ENCODE peak calls at places on chromosome 11, in six cellular contexts. One of them, this sample, is unnamed.

GRCh38 chr11:77102246-77103210 is at the start of gene OMP:
- DNase-seq in stomach: no peak
- DNase-seq in Calu3: no peak
- DNase-seq in fibroblast of lung: no peak
- DNase-seq in thoracic aorta: no peak
- DNase-seq in Caco-2: no peak
- DNase-seq in this sample: no peak

GRCh38 chr11:63670738-63671321 is 346 bp downstream of the ATL3 start:
- DNase-seq in stomach: peak; percentile 72
- DNase-seq in Calu3: peak; percentile 75
- DNase-seq in fibroblast of lung: no peak
- DNase-seq in thoracic aorta: no peak
- DNase-seq in Caco-2: peak; percentile 71
- DNase-seq in this sample: no peak

GRCh38 chr11:28760676-28761390 is 652.6 kb downstream of the METTL15 start:
- DNase-seq in stomach: no peak
- DNase-seq in Calu3: peak; percentile 48
- DNase-seq in fibroblast of lung: no peak
- DNase-seq in thoracic aorta: no peak
- DNase-seq in Caco-2: no peak
- DNase-seq in this sample: no peak

GRCh38 chr11:133712235-133712634 is 133.1 kb downstream of the SPATA19 start:
- DNase-seq in stomach: no peak
- DNase-seq in Calu3: no peak
- DNase-seq in fibroblast of lung: no peak
- DNase-seq in thoracic aorta: no peak
- DNase-seq in Caco-2: no peak
- DNase-seq in this sample: no peak

GRCh38 chr11:64038500-64038899 is 2.8 kb downstream of the FLRT1 start:
- DNase-seq in stomach: no peak
- DNase-seq in Calu3: no peak
- DNase-seq in fibroblast of lung: no peak
- DNase-seq in thoracic aorta: no peak
- DNase-seq in Caco-2: no peak
- DNase-seq in this sample: no peak

GRCh38 chr11:64334764-64335741 is 5.0 kb upstream of the CCDC88B start:
- DNase-seq in stomach: peak; percentile 57
- DNase-seq in Calu3: peak; percentile 87
- DNase-seq in fibroblast of lung: peak; percentile 82
- DNase-seq in thoracic aorta: no peak
- DNase-seq in Caco-2: peak; percentile 94
- DNase-seq in this sample: peak; percentile 44

GRCh38 chr11:44746894-44747293 is 20.1 kb downstream of the TSPAN18 start:
- DNase-seq in stomach: no peak
- DNase-seq in Calu3: no peak
- DNase-seq in fibroblast of lung: no peak
- DNase-seq in thoracic aorta: no peak
- DNase-seq in Caco-2: no peak
- DNase-seq in this sample: no peak

GRCh38 chr11:76694664-76695063 is 24.1 kb upstream of the LRRC32 start:
- DNase-seq in stomach: no peak
- DNase-seq in Calu3: no peak
- DNase-seq in fibroblast of lung: peak; percentile 84
- DNase-seq in thoracic aorta: no peak
- DNase-seq in Caco-2: no peak
- DNase-seq in this sample: no peak

GRCh38 chr11:76371170-76371569 is 9.8 kb downstream of the THAP12 start:
- DNase-seq in stomach: no peak
- DNase-seq in Calu3: no peak
- DNase-seq in fibroblast of lung: peak; percentile 76
- DNase-seq in thoracic aorta: no peak
- DNase-seq in Caco-2: no peak
- DNase-seq in this sample: no peak

GRCh38 chr11:60860943-60861342 is 5.2 kb upstream of the PTGDR2 start:
- DNase-seq in stomach: no peak
- DNase-seq in Calu3: no peak
- DNase-seq in fibroblast of lung: no peak
- DNase-seq in thoracic aorta: no peak
- DNase-seq in Caco-2: no peak
- DNase-seq in this sample: no peak

GRCh38 chr11:122436188-122436555 is 219.3 kb upstream of the UBASH3B start:
- DNase-seq in stomach: no peak
- DNase-seq in Calu3: no peak
- DNase-seq in fibroblast of lung: no peak
- DNase-seq in thoracic aorta: no peak
- DNase-seq in Caco-2: no peak
- DNase-seq in this sample: no peak

GRCh38 chr11:111719379-111719778 is 46.8 kb downstream of the PPP2R1B start:
- DNase-seq in stomach: no peak
- DNase-seq in Calu3: no peak
- DNase-seq in fibroblast of lung: peak; percentile 63
- DNase-seq in thoracic aorta: no peak
- DNase-seq in Caco-2: no peak
- DNase-seq in this sample: no peak

GRCh38 chr11:9347100-9347499 is 32.7 kb upstream of the TMEM41B start:
- DNase-seq in stomach: no peak
- DNase-seq in Calu3: no peak
- DNase-seq in fibroblast of lung: no peak
- DNase-seq in thoracic aorta: no peak
- DNase-seq in Caco-2: no peak
- DNase-seq in this sample: no peak

GRCh38 chr11:127609025-127609788 is 608.6 kb upstream of the KIRREL3 start:
- DNase-seq in stomach: no peak
- DNase-seq in Calu3: no peak
- DNase-seq in fibroblast of lung: no peak
- DNase-seq in thoracic aorta: no peak
- DNase-seq in Caco-2: no peak
- DNase-seq in this sample: no peak
- TF ChIP-seq CTCF in stomach: no peak
- TF ChIP-seq CTCF in Calu3: no peak
- TF ChIP-seq CTCF in fibroblast of lung: no peak
- TF ChIP-seq CTCF in thoracic aorta: no peak
- TF ChIP-seq CTCF in Caco-2: no peak
- TF ChIP-seq CTCF in this sample: peak; percentile 41

GRCh38 chr11:46391578-46392420 is at the start of gene CHRM4:
- DNase-seq in stomach: no peak
- DNase-seq in Calu3: peak; percentile 65
- DNase-seq in fibroblast of lung: peak; percentile 24
- DNase-seq in thoracic aorta: no peak
- DNase-seq in Caco-2: peak; percentile 86
- DNase-seq in this sample: peak; percentile 49
- TF ChIP-seq CTCF in stomach: no peak
- TF ChIP-seq CTCF in Calu3: peak; percentile 57
- TF ChIP-seq CTCF in fibroblast of lung: no peak
- TF ChIP-seq CTCF in thoracic aorta: no peak
- TF ChIP-seq CTCF in Caco-2: peak; percentile 72
- TF ChIP-seq CTCF in this sample: peak; percentile 58

DNA sequence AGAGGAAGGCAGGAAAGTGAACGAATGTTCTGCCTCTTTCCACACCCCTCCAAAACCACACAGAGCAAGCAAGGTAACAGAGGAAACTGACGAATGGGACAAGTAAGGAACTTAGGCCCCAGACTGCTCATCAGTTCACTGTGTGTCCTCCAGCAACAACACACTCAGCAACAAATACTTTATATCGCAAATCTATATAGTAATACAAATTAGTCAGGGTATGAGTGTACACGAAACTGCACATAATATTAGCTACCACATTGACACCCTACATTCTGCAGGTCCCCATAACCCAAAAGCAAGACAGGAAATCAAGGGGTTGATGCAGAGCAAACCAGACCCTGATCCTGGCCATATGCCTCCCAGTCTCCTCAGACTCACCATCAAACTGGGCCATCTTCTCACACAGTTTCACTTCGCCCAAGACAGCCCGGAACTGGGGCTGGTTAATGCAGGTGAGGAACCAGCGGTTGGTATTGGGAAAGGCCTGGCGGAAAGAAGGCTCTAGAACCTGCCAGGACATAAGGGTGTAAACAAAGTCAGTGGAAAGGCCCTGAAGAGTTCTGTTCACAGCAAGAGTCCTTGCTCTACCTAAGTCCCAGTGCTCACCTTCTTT is 6.6 kb downstream of the EEF1G start:
- DNase-seq in stomach: no peak
- DNase-seq in Calu3: no peak
- DNase-seq in fibroblast of lung: no peak
- DNase-seq in thoracic aorta: no peak
- DNase-seq in Caco-2: no peak
- DNase-seq in this sample: no peak
- TF ChIP-seq CTCF in stomach: no peak
- TF ChIP-seq CTCF in Calu3: no peak
- TF ChIP-seq CTCF in fibroblast of lung: no peak
- TF ChIP-seq CTCF in thoracic aorta: no peak
- TF ChIP-seq CTCF in Caco-2: no peak
- TF ChIP-seq CTCF in this sample: no peak

GRCh38 chr11:117182551-117182935 is 4.0 kb downstream of the SIDT2 start:
- DNase-seq in stomach: peak; percentile 24
- DNase-seq in Calu3: no peak
- DNase-seq in fibroblast of lung: no peak
- DNase-seq in thoracic aorta: no peak
- DNase-seq in Caco-2: no peak
- DNase-seq in this sample: no peak

GRCh38 chr11:117180661-117181585 is 2.4 kb downstream of the SIDT2 start:
- DNase-seq in stomach: peak; percentile 87
- DNase-seq in Calu3: peak; percentile 18
- DNase-seq in fibroblast of lung: peak; percentile 77
- DNase-seq in thoracic aorta: no peak
- DNase-seq in Caco-2: peak; percentile 68
- DNase-seq in this sample: peak; percentile 34

GRCh38 chr11:117183724-117184349 is 5.3 kb downstream of the SIDT2 start:
- DNase-seq in stomach: peak; percentile 73
- DNase-seq in Calu3: no peak
- DNase-seq in fibroblast of lung: no peak
- DNase-seq in thoracic aorta: no peak
- DNase-seq in Caco-2: no peak
- DNase-seq in this sample: no peak

GRCh38 chr11:117180020-117180419 is 1.5 kb downstream of the SIDT2 start:
- DNase-seq in stomach: peak; percentile 24
- DNase-seq in Calu3: no peak
- DNase-seq in fibroblast of lung: no peak
- DNase-seq in thoracic aorta: no peak
- DNase-seq in Caco-2: no peak
- DNase-seq in this sample: no peak

DNA sequence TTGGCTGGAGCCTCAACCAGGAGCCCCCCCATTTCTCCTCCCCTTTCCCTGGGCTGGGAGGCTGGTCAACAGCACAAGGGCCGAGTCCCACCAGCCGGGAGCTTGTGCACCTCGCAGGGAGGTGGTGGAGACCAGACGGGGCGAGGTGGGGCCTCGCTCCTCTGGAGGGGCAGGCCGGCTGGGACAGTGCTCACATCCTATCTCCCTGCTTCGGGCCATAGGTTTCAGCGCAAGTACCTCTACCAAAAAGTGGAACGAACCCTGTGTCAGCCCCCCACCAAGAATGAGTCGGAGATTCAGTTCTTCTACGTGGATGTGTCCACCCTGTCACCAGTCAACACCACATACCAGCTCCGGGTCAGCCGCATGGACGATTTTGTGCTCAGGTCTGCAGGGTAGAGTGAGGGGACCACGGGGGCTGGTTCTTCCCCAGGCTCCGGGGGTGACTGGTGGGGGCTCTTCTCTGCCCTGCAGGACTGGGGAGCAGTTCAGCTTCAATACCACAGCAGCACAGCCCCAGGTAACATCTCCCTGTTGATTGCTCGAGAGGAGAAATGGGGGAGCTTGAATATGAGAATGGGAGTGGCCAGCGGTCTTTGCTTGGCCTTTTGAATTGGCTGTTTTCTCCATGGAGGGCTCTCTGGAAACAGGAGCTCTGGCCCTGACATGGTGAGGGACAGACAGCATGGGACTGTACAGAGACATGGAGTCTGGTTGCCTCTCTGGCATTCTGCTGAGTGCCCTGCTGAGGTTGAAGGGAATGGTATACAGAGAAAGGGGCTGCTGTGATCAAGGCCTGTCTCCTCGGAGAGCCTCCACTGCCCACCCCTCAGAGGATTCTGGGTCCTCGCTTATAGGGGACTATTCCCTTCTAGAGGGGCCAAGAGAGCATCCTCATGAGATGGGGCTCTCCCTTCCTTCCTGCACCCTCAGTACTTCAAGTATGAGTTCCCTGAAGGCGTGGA is 3.3 kb downstream of the SIDT2 start:
- DNase-seq in stomach: peak; percentile 14
- DNase-seq in Calu3: no peak
- DNase-seq in fibroblast of lung: no peak
- DNase-seq in thoracic aorta: no peak
- DNase-seq in Caco-2: no peak
- DNase-seq in this sample: no peak
- TF ChIP-seq CTCF in stomach: no peak
- TF ChIP-seq CTCF in Calu3: no peak
- TF ChIP-seq CTCF in fibroblast of lung: no peak
- TF ChIP-seq CTCF in thoracic aorta: no peak
- TF ChIP-seq CTCF in Caco-2: no peak
- TF ChIP-seq CTCF in this sample: no peak

This sample was measured in progenitor cell of endocrine pancreas.